ENCODE peak calls at places on chromosomes 12 and 14, in four cellular contexts. I is K562, H is GM23248, B is thoracic aorta. A is an unnamed sample.

GRCh38 chr12:34405286-34406227 is 383.3 kb downstream of the ALG10 start:
- DNase-seq in I (peak; percentile 0), B (no peak), H (no peak), A (peak; percentile 17)

GRCh38 chr12:121005346-121005815 is 10.9 kb downstream of the C12orf43 start:
- DNase-seq in B (no peak), I (peak; percentile 61), H (peak; percentile 70), A (peak; percentile 78)

GRCh38 chr12:103273645-103274044 is 222.1 kb downstream of the C12orf42 start:
- DNase-seq in H (no peak), B (no peak), I (no peak), A (no peak)

GRCh38 chr12:8493084-8493483 is 20.2 kb upstream of the CLEC4D start:
- DNase-seq in B (no peak), I (no peak), H (no peak), A (no peak)

GRCh38 chr12:80165741-80166140 is 66.4 kb downstream of the OTOGL start:
- DNase-seq in H (no peak), B (no peak), I (no peak), A (no peak)

GRCh38 chr12:6113691-6114475 is 10.6 kb downstream of the VWF start:
- DNase-seq in H (no peak), B (no peak), I (no peak), A (no peak)

GRCh38 chr14:35332517-35333346 is 40.5 kb downstream of the PSMA6 start:
- DNase-seq in B (no peak), I (no peak), H (peak; percentile 52), A (peak; percentile 78)

GRCh38 chr14:26833777-26834176 is 235.9 kb upstream of the NOVA1 start:
- DNase-seq in B (no peak), H (peak; percentile 6), I (no peak), A (no peak)

GRCh38 chr12:110917467-110917866 is 2.9 kb downstream of the MYL2 start:
- DNase-seq in I (no peak), H (peak; percentile 53), B (no peak), A (no peak)

GRCh38 chr12:42589465-42590323 is at the start of gene PRICKLE1:
- DNase-seq in H (peak; percentile 86), I (peak; percentile 65), B (no peak), A (peak; percentile 49)

GRCh38 chr14:101810897-101811620 is 49.5 kb downstream of the PPP2R5C start:
- DNase-seq in I (no peak), H (peak; percentile 88), B (no peak), A (no peak)

GRCh38 chr12:16833376-16833775 is 227.4 kb upstream of the LMO3 start:
- DNase-seq in H (no peak), I (no peak), B (no peak), A (no peak)

GRCh38 chr14:52402812-52403526 is 88.9 kb downstream of the PTGER2 start:
- DNase-seq in B (no peak), I (no peak), H (peak; percentile 36), A (peak; percentile 62)

GRCh38 chr12:14396071-14396470 is 30.6 kb downstream of the ATF7IP start:
- DNase-seq in I (no peak), H (no peak), B (no peak), A (no peak)

GRCh38 chr14:75825147-75825592 is 156.6 kb downstream of the TGFB3 start:
- DNase-seq in I (no peak), H (peak; percentile 9), B (no peak), A (no peak)

GRCh38 chr12:59895161-59895785 is 299.4 kb downstream of the SLC16A7 start:
- DNase-seq in B (no peak), I (no peak), H (no peak), A (no peak)

GRCh38 chr14:49861581-49861922 is 9.0 kb upstream of the NEMF start:
- DNase-seq in H (peak; percentile 86), B (peak; percentile 13), I (no peak), A (peak; percentile 68)

GRCh38 chr14:32298346-32298745 is 30.8 kb upstream of the AKAP6 start:
- DNase-seq in B (no peak), I (no peak), H (peak; percentile 19), A (no peak)

GRCh38 chr12:131365821-131366260 is 345.0 kb upstream of the SFSWAP start:
- DNase-seq in I (no peak), H (no peak), B (no peak), A (peak; percentile 36)

GRCh38 chr12:81859521-81859920 is 100.4 kb upstream of the PPFIA2 start:
- DNase-seq in I (no peak), H (no peak), B (no peak), A (no peak)

DNA sequence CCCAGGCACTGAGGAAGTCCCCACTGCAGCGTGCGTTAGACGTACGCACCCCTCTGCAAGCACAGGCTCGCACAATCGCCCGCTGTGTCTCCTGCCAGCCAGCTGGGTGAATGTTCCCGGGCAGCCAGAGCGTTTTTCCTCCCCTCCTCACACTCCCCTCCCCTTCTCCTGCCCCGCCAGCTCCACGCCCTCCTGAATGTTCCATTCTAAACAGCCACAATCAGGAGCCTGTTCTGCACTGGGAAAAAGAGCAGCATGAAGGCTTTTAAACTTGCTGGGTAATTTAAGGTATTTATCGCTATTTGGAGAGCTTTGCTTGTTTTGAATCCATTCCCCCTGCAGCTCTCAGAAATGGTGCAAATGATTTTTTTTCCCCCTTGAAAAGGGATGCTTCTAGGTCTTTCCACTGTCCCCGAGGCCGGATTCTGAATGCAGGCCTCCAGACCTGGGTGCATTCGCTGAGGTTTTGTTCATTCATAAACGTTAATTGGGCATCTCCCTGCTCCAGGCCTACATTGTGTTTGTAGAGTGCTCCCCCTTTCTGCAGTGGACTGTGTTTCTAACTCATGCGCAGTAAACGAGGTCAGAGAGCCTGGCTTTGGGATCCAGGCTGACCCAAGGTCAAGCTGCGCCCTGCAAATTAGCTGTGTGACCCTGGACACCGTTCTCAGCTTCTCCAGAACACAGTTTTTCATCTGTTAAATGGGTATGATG is 212.5 kb downstream of the CHST11 start:
- DNase-seq in H (no peak), B (no peak), I (peak; percentile 30), A (peak; percentile 48)
- H3K4me1 ChIP-seq in H (peaks cover 34% of the 10 kb centered on the region), B (peaks cover 45% of the 10 kb centered on the region), I (peaks cover 30% of the 10 kb centered on the region), A (peaks cover 27% of the 10 kb centered on the region)

DNA sequence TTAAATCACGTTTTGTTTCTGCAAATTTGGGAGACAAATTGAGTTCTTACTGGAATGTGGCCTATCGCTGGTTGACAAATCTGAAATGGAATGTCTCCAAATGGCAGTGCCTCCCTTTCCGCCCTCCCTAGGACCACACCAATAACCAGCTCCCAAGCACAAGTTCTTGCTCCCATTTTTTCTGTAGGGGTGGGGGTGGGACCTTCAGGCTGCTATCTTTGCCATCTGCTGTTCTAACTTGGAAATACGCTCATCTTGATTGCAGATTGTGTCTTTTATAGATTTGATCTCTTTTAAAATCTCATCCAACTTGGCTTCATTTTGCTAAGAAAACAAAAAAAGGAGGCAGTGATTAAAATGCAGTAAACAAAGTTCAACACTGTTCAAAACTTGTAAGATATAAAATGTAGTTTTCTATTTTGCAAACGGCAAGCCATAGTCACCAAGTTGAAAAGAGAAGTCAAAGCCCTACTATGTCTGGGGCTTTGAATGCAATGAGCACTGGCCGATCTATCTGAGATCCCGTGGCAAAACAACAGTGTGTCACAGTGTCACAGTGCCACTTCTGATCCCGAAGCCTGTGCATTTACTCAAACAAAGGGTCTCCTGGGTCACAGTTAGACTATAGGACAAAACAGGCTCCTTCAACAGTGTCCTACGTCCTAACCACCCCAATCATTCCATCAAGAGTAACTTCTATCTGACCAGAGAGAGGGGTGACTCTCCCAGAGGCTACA is 13.7 kb upstream of the SELPLG start:
- DNase-seq in H (no peak), B (no peak), I (no peak), A (no peak)
- H3K4me1 ChIP-seq in H (peaks cover 70% of the 10 kb centered on the region), B (peaks cover 28% of the 10 kb centered on the region), I (peaks cover 3% of the 10 kb centered on the region), A (no peaks in the 10 kb centered on the region)

GRCh38 chr12:117031843-117032592 is 67.2 kb downstream of the TESC start:
- DNase-seq in H (no peak), I (no peak), B (no peak), A (no peak)

GRCh38 chr12:117034691-117035090 is 64.5 kb downstream of the TESC start:
- DNase-seq in B (no peak), H (no peak), I (no peak), A (no peak)

GRCh38 chr12:117032593-117033381 is 66.4 kb downstream of the TESC start:
- DNase-seq in I (no peak), H (peak; percentile 66), B (no peak), A (no peak)

GRCh38 chr12:117034249-117034648 is 65.0 kb downstream of the TESC start:
- DNase-seq in B (no peak), I (no peak), H (no peak), A (no peak)

GRCh38 chr12:117033382-117034045 is 65.7 kb downstream of the TESC start:
- DNase-seq in H (no peak), I (no peak), B (no peak), A (no peak)
- H3K4me1 ChIP-seq in H (no peaks in the 10 kb centered on the region), I (peaks cover 35% of the 10 kb centered on the region), B (no peaks in the 10 kb centered on the region), A (no peaks in the 10 kb centered on the region)

GRCh38 chr14:92926931-92927330 is 4.0 kb downstream of the CHGA start:
- DNase-seq in B (no peak), I (no peak), H (peak; percentile 32), A (no peak)

GRCh38 chr14:92926180-92926845 is 3.4 kb downstream of the CHGA start:
- DNase-seq in H (no peak), I (no peak), B (no peak), A (no peak)

GRCh38 chr14:92928258-92928629 is 5.3 kb downstream of the CHGA start:
- DNase-seq in H (peak; percentile 21), B (no peak), I (no peak), A (no peak)

GRCh38 chr14:92928961-92929688 is 6.2 kb downstream of the CHGA start:
- DNase-seq in I (no peak), B (no peak), H (no peak), A (no peak)

GRCh38 chr14:92927396-92928257 is 4.7 kb downstream of the CHGA start:
- DNase-seq in B (no peak), I (no peak), H (peak; percentile 49), A (no peak)
- H3K4me1 ChIP-seq in B (no peaks in the 10 kb centered on the region), I (peaks cover 7% of the 10 kb centered on the region), H (peaks cover 7% of the 10 kb centered on the region), A (no peaks in the 10 kb centered on the region)

A was measured in mucosa of descending colon.